ENCODE peak calls at places on chromosomes 4 and X, in seven cellular contexts. X, K, W, G, U, B and P are unnamed samples.

GRCh38 chr4:38078590-38079381 is 118.6 kb downstream of the PTTG2 start:
- DNase-seq in B (peak), G (no peak), X (no peak), K (peak), W (no peak), U (no peak), P (no peak)

GRCh38 chr4:64857198-64857597 is 447.9 kb upstream of the TECRL start:
- DNase-seq in X (no peak), W (no peak), G (no peak), U (no peak), K (no peak), B (no peak), P (no peak)

GRCh38 chrX:13200398-13200797 is 119.5 kb downstream of the ATXN3L start:
- DNase-seq in G (no peak), K (no peak), U (no peak), X (no peak), B (no peak), W (no peak), P (no peak)

GRCh38 chr4:113901994-113902787 is 77.3 kb downstream of the ARSJ start:
- DNase-seq in B (no peak), K (no peak), U (peak), G (peak), X (no peak), W (no peak), P (no peak)

GRCh38 chr4:150943831-150944230 is 71.3 kb downstream of the LRBA start:
- DNase-seq in U (peak), K (no peak), B (no peak), X (no peak), G (no peak), W (no peak), P (no peak)

GRCh38 chrX:103629295-103630170 is 758 bp downstream of the TCEAL1 start:
- DNase-seq in B (no peak), U (peak), G (peak), K (no peak), W (peak), X (no peak), P (peak)

GRCh38 chr4:140976768-140977167 is 156.5 kb downstream of the RNF150 start:
- DNase-seq in W (no peak), B (no peak), G (no peak), X (no peak), K (no peak), U (no peak), P (no peak)

GRCh38 chr4:26196567-26196966 is 124.2 kb upstream of the RBPJ start:
- DNase-seq in W (no peak), K (no peak), G (no peak), B (no peak), U (no peak), X (no peak), P (no peak)

GRCh38 chr4:110620352-110621327 is 2.2 kb downstream of the PITX2 start:
- DNase-seq in X (no peak), U (no peak), W (peak), G (peak), B (peak), K (no peak), P (no peak)

GRCh38 chr4:100898844-100899243 is 381.0 kb upstream of the EMCN start:
- DNase-seq in K (no peak), W (no peak), U (no peak), G (no peak), X (no peak), B (no peak), P (no peak)

GRCh38 chr4:76558391-76559235 is 123.6 kb downstream of the SHROOM3 start:
- DNase-seq in K (no peak), U (no peak), X (no peak), G (no peak), B (no peak), W (no peak), P (no peak)

GRCh38 chrX:72308566-72309296 is 3.0 kb upstream of the CITED1 start:
- DNase-seq in X (no peak), W (peak), G (peak), K (no peak), U (peak), B (peak), P (peak)

GRCh38 chrX:139784788-139785187 is 76.8 kb upstream of the MCF2 start:
- DNase-seq in B (no peak), W (no peak), X (no peak), G (no peak), U (no peak), K (no peak), P (no peak)

GRCh38 chr4:143343276-143343831 is 6.7 kb downstream of the GAB1 start:
- DNase-seq in W (no peak), G (no peak), B (no peak), U (no peak), K (no peak), X (no peak), P (no peak)

GRCh38 chrX:40952855-40953254 is 132.4 kb upstream of the USP9X start:
- DNase-seq in B (no peak), G (no peak), K (no peak), W (no peak), X (no peak), U (no peak), P (no peak)

GRCh38 chrX:40299502-40300118 is 201.9 kb upstream of the BCOR start:
- DNase-seq in U (no peak), G (no peak), K (no peak), X (no peak), W (no peak), B (no peak), P (peak)

GRCh38 chr4:7933631-7934510 is 5.8 kb downstream of the AFAP1 start:
- DNase-seq in U (no peak), K (no peak), B (no peak), X (no peak), G (no peak), W (no peak), P (no peak)

DNA sequence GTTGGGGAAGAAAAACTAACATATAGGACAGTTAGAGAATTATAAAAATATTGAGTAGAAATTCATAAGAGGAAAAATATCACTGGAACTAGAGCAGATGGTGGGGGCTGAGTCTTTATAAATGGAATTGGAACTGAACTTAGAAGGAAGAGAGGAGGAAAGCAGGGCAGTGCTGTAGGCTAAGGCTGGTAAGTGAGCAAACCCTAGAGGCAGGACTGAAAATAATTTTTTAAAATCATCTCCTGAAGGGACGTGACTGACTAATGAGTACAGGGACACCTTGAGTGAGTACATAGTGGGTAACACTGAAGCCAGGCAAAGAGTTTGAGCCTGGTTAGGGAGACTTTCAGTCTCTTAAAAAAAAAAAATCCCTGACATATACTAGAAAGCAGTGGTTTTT is 63.3 kb downstream of the GALNT7 start:
- DNase-seq in B (peak), W (no peak), K (no peak), U (no peak), G (no peak), X (no peak), P (no peak)
- TF ChIP-seq CTCF in B (no peak), W (peak), K (peak), U (no peak), G (no peak), X (no peak), P (no peak)

GRCh38 chr4:84481879-84482245 is 17.2 kb downstream of the NKX6-1 start:
- DNase-seq in G (no peak), U (no peak), X (no peak), B (no peak), K (no peak), W (no peak), P (peak)

GRCh38 chr4:84481077-84481878 is 17.8 kb downstream of the NKX6-1 start:
- DNase-seq in G (no peak), X (no peak), U (no peak), B (no peak), K (no peak), W (no peak), P (no peak)

GRCh38 chr4:84480082-84480481 is 19.0 kb downstream of the NKX6-1 start:
- DNase-seq in W (no peak), K (no peak), G (no peak), U (no peak), B (no peak), X (no peak), P (no peak)

GRCh38 chr4:84477738-84478137 is 21.4 kb downstream of the NKX6-1 start:
- DNase-seq in K (no peak), X (no peak), B (no peak), W (no peak), U (no peak), G (no peak), P (no peak)

GRCh38 chr4:84479663-84480062 is 19.4 kb downstream of the NKX6-1 start:
- DNase-seq in K (no peak), U (no peak), B (no peak), W (peak), G (no peak), X (no peak), P (no peak)
- TF ChIP-seq CTCF in K (no peak), U (no peak), B (no peak), W (no peak), G (no peak), X (no peak), P (no peak)

DNA sequence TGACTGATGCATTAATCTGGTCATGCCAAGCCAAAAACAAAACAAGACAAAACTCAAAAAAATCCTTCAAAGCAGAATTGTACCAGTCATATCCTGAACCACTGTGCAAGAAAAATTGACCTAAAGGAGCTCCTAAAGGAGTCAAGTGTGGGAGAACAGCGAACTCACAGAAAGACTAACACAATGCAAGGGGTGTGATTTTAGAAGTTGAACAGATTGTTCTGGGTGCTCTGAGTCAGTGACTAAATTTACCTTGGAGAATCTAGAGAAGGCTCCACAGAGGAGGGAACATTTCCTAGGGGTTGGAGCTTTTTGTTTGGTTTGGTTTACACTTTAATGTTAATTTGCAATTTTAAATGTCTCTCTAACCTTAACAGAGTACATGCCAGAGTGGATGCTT is 48.9 kb upstream of the PHF8 start:
- DNase-seq in W (no peak), X (no peak), U (no peak), B (no peak), K (no peak), G (no peak), P (no peak)
- TF ChIP-seq CTCF in W (no peak), X (no peak), U (no peak), B (no peak), K (no peak), G (no peak), P (no peak)

DNA sequence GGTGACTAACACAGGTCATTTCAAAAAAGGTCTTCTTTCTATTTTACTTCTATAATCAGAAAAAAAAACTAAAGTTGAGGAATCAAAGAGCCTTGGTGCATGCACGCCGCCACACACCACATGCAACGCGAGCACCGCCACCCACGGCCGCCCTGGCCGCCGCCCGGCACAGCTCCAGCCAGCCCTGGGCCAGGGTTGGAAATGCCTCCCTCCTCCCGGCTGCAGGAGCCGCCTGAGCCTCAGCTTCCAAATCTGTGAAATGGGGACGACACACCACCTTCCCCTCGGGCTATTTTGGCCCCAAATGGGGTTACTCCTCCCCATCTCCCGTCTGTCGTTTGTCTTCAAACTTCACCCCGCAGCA is 39.7 kb upstream of the MAN2B2 start:
- DNase-seq in K (no peak), X (no peak), W (no peak), U (no peak), G (peak), B (no peak), P (no peak)
- TF ChIP-seq CTCF in K (no peak), X (no peak), W (no peak), U (no peak), G (no peak), B (no peak), P (no peak)

DNA sequence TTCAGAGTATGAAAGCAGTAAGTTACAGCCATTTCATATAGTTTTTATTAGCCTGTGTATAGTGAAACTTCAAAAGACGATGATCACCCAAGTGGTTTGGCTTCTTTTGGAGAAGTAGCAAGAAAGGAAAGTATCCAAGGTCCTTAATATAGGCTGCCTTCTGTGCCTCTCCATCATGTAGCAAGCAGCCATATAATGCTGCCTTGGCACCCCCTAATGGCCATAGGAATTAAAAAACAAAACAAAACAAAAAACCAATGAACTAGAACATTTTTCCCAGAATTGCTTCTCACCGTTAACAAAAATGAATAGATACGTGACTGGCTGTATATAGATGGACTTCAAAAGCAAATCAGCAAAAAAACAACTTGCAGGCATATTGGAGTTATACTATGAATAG is 18.9 kb downstream of the LAMP2 start:
- DNase-seq in W (peak), G (no peak), K (no peak), X (no peak), U (peak), B (no peak), P (no peak)
- TF ChIP-seq CTCF in W (peak), G (no peak), K (peak), X (peak), U (no peak), B (no peak), P (no peak)